ENCODE peak calls at places on chromosomes 13 and 19, in ten cellular contexts. Y is endodermal cell, X is A549, N is HCT116, F is fibroblast of lung, C is GM23338, A is IMR-90, K is coronary artery, T is PC-3, J is spleen. L is an unnamed sample.

GRCh38 chr19:8342316-8342683 is 762 bp downstream of the KANK3 start:
- DNase-seq in T (no peak), K (no peak), X (no peak), Y (peak), F (no peak), A (no peak), N (no peak), J (no peak), C (peak), L (no peak)

GRCh38 chr19:53554804-53555203 is 16.9 kb downstream of the ZNF331 start:
- DNase-seq in A (no peak), C (no peak), F (no peak), J (no peak), Y (no peak), X (no peak), N (no peak), K (no peak), T (no peak), L (no peak)

GRCh38 chr13:99386495-99386894 is 79.3 kb upstream of the GPR183 start:
- DNase-seq in Y (peak), J (no peak), X (no peak), T (no peak), N (no peak), F (no peak), K (peak), A (no peak), C (no peak), L (no peak)

GRCh38 chr19:50555447-50556235 is 12.6 kb downstream of the LRRC4B start:
- DNase-seq in Y (peak), T (no peak), C (peak), J (no peak), F (no peak), X (no peak), A (no peak), N (no peak), K (no peak), L (no peak)

GRCh38 chr13:111399776-111400505 is 79.5 kb downstream of the TEX29 start:
- DNase-seq in X (no peak), Y (peak), F (no peak), A (no peak), K (peak), N (no peak), J (peak), T (no peak), C (no peak), L (no peak)

GRCh38 chr13:48949566-48950506 is 25.9 kb upstream of the FNDC3A start:
- DNase-seq in T (no peak), A (no peak), C (no peak), Y (no peak), K (no peak), N (no peak), X (no peak), J (no peak), F (no peak), L (no peak)

GRCh38 chr13:101544979-101545378 is 92.5 kb downstream of the ITGBL1 start:
- DNase-seq in Y (no peak), N (no peak), X (no peak), C (no peak), T (no peak), K (no peak), F (no peak), J (no peak), A (no peak), L (no peak)

GRCh38 chr19:37855098-37855497 is 51.3 kb downstream of the WDR87 start:
- DNase-seq in N (no peak), C (peak), A (peak), T (no peak), Y (no peak), J (no peak), K (no peak), X (no peak), F (peak), L (no peak)

GRCh38 chr13:73767191-73767741 is 366.9 kb downstream of the KLF12 start:
- DNase-seq in X (no peak), N (no peak), J (no peak), Y (peak), K (no peak), T (no peak), C (peak), F (peak), A (peak), L (peak)

GRCh38 chr19:16027528-16027927 is 48.8 kb upstream of the TPM4 start:
- DNase-seq in K (no peak), X (no peak), Y (no peak), J (no peak), A (no peak), F (no peak), N (no peak), C (no peak), T (no peak), L (no peak)

GRCh38 chr13:40420160-40420740 is 246.2 kb downstream of the FOXO1 start:
- DNase-seq in F (no peak), N (no peak), J (no peak), X (no peak), T (no peak), K (no peak), C (peak), A (no peak), Y (no peak), L (no peak)

GRCh38 chr19:44814517-44814916 is 5.6 kb downstream of the BCAM start:
- DNase-seq in N (no peak), A (no peak), Y (no peak), T (no peak), J (no peak), C (no peak), F (no peak), K (no peak), X (no peak), L (no peak)

GRCh38 chr19:1651061-1651547 is 1.3 kb downstream of the TCF3 start:
- DNase-seq in N (no peak), C (peak), Y (peak), A (peak), X (no peak), J (peak), K (no peak), F (peak), T (no peak), L (peak)

GRCh38 chr19:6185093-6185824 is 49.8 kb downstream of the ACSBG2 start:
- DNase-seq in T (no peak), X (no peak), Y (no peak), A (no peak), J (no peak), K (peak), F (no peak), N (no peak), C (no peak), L (no peak)

GRCh38 chr13:91372813-91373420 is 25.4 kb downstream of the MIR17HG start:
- DNase-seq in J (no peak), T (no peak), K (no peak), F (no peak), Y (no peak), C (no peak), N (no peak), A (no peak), X (no peak), L (no peak)

GRCh38 chr13:41075034-41075433 is 13.7 kb downstream of the WBP4 start:
- DNase-seq in A (peak), J (no peak), T (peak), X (peak), Y (no peak), K (no peak), C (peak), N (no peak), F (peak), L (peak)

GRCh38 chr13:79290595-79291244 is 115.3 kb downstream of the RBM26 start:
- DNase-seq in K (no peak), T (no peak), C (no peak), N (no peak), J (no peak), Y (no peak), A (no peak), F (no peak), X (no peak), L (no peak)

GRCh38 chr19:31110331-31110730 is 238.9 kb downstream of the TSHZ3 start:
- DNase-seq in J (no peak), C (peak), K (no peak), A (peak), X (no peak), F (peak), N (no peak), Y (peak), T (no peak), L (peak)

GRCh38 chr19:33718668-33719259 is 77.9 kb upstream of the KCTD15 start:
- DNase-seq in J (peak), A (no peak), X (no peak), F (no peak), C (no peak), T (no peak), N (no peak), Y (no peak), K (no peak), L (no peak)

GRCh38 chr19:44608391-44608821 is 5.0 kb upstream of the IGSF23 start:
- DNase-seq in X (no peak), J (no peak), K (no peak), Y (no peak), T (peak), A (peak), F (peak), C (no peak), N (no peak), L (peak)

GRCh38 chr19:11324079-11324661 is 15.3 kb downstream of the RAB3D start:
- DNase-seq in N (no peak), K (peak), J (peak), C (no peak), T (peak), X (no peak), A (peak), Y (no peak), F (peak), L (peak)

GRCh38 chr19:5926641-5927438 is 12.8 kb downstream of the CAPS start:
- DNase-seq in T (no peak), F (no peak), J (no peak), N (no peak), A (no peak), K (peak), X (no peak), C (no peak), Y (no peak), L (peak)

GRCh38 chr13:30463820-30464495 is 1.8 kb downstream of the HMGB1 start:
- DNase-seq in A (peak), J (peak), K (peak), N (no peak), C (no peak), F (peak), Y (peak), X (no peak), T (peak), L (peak)

GRCh38 chr19:49807174-49807830 is 5.8 kb downstream of the FUZ start:
- DNase-seq in N (no peak), T (no peak), Y (no peak), C (no peak), J (no peak), X (no peak), F (no peak), A (no peak), K (no peak), L (no peak)

GRCh38 chr19:18322318-18322758 is 538 bp downstream of the LSM4 start:
- DNase-seq in F (peak), J (no peak), Y (peak), X (peak), T (peak), C (peak), A (peak), N (no peak), K (no peak), L (peak)

GRCh38 chr19:43624933-43625332 is 5.5 kb upstream of the ZNF428 start:
- DNase-seq in J (peak), A (peak), X (no peak), N (peak), C (peak), K (no peak), T (no peak), F (no peak), Y (peak), L (no peak)

GRCh38 chr19:46482645-46483044 is 11.3 kb upstream of the PNMA8A start:
- DNase-seq in J (no peak), A (peak), X (no peak), F (peak), Y (no peak), K (no peak), T (no peak), C (no peak), N (no peak), L (no peak)

GRCh38 chr19:16386619-16387240 is 62.1 kb downstream of the KLF2 start:
- DNase-seq in N (peak), X (peak), T (peak), C (peak), F (peak), J (peak), A (peak), Y (peak), K (no peak), L (peak)

GRCh38 chr13:52852444-52852843 is 4.0 kb upstream of the PCDH8 start:
- DNase-seq in T (no peak), F (no peak), N (no peak), A (no peak), Y (no peak), K (no peak), C (no peak), X (no peak), J (no peak), L (no peak)
- H3K27ac ChIP-seq in T (no peak), F (no peak), N (no peak), A (no peak), Y (peak), K (no peak), C (peak), X (no peak), J (no peak), L (no peak)

GRCh38 chr19:4347521-4347920 is 4.2 kb downstream of the MPND start:
- DNase-seq in Y (no peak), X (no peak), N (no peak), A (no peak), K (no peak), C (no peak), J (no peak), T (no peak), F (no peak), L (no peak)

GRCh38 chr19:4342421-4343055 is 824 bp upstream of the MPND start:
- DNase-seq in X (peak), C (peak), T (peak), N (peak), J (peak), A (peak), F (peak), K (peak), Y (peak), L (peak)

GRCh38 chr19:4345656-4346383 is 2.5 kb downstream of the MPND start:
- DNase-seq in J (peak), Y (no peak), F (no peak), C (no peak), N (no peak), K (peak), A (no peak), X (no peak), T (no peak), L (peak)

GRCh38 chr19:4343845-4344713 is 717 bp downstream of the MPND start:
- DNase-seq in C (no peak), T (no peak), K (no peak), A (no peak), Y (no peak), X (no peak), N (no peak), F (no peak), J (peak), L (peak)

DNA sequence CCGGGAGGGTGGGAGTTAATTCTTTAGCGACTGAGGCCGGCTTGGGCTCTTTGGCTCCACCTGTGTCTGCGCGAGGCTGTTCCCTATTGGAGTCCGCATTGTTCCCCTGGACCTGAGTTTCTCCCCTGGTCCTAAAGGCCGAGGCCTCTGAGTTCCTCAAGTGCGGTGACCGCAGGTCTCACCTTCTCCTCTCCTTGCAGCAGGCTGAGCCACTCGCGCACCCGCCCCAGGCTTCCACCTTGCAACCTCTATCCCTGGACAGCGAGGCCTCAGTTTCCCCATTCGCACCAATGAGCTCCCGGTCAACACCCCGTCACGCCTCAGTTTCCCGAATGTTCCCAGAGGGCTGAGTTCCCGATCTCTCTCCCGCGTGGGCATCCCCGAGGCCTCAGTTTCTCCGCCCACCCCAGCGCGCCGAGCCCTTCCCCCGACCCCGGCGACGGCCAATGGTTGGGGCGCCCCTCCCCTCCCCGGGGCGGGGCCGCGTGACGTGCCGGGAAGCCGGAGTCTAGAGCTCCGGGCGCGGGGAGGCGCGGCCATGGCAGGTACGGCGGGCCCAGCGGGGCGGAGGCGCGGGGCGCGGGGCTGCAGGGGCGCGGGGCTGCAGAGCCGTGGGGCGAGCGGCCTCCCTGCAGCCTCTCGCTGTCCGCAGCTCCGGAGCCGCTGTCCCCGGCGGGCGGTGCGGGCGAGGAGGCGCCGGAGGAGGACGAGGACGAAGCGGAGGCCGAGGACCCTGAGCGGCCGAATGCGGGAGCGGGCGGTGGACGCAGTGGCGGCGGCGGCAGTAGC is at the start of gene MPND:
- DNase-seq in C (peak), T (peak), F (peak), Y (peak), A (peak), X (peak), K (peak), N (peak), J (peak), L (peak)
- TF ChIP-seq CTCF in C (peak), T (no peak), F (peak), Y (peak), A (peak), X (no peak), K (no peak), N (no peak), J (no peak), L (peak)

GRCh38 chr19:3668331-3669133 is 31.7 kb downstream of the PIP5K1C start:
- DNase-seq in C (no peak), X (no peak), Y (no peak), T (no peak), N (no peak), J (no peak), A (peak), F (peak), K (no peak), L (peak)

GRCh38 chr19:3669134-3669436 is 31.2 kb downstream of the PIP5K1C start:
- DNase-seq in K (no peak), J (no peak), T (no peak), C (no peak), F (no peak), N (no peak), A (no peak), Y (peak), X (no peak), L (no peak)

GRCh38 chr19:3667037-3667638 is 33.1 kb downstream of the PIP5K1C start:
- DNase-seq in X (no peak), F (no peak), A (no peak), T (no peak), Y (no peak), J (no peak), N (no peak), K (no peak), C (no peak), L (no peak)

GRCh38 chr19:3665681-3666544 is 34.4 kb downstream of the PIP5K1C start:
- DNase-seq in A (no peak), T (peak), Y (peak), J (peak), N (no peak), F (no peak), K (no peak), X (peak), C (peak), L (peak)

DNA sequence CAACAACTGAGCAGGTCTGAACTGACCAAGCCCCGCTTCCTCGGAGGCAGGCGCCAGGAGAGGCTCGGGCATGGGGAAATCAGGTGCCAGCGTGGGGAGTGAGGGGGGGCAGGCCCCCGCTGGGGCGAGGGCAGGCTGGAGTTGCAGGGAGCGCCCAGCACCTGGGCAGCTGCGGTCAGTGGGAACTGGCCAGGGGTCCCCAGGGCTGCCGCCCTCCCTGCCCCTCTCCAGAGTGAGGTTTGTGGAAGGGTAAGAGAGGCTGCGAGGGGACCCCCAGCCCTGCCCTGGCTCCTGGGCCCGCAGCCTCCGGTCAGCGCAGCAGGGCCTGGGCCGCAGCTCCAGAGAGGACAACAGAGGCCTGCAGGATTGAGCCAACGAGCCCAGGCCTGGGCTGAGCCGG is 32.5 kb downstream of the PIP5K1C start:
- DNase-seq in J (no peak), A (no peak), Y (no peak), N (no peak), C (no peak), F (no peak), K (no peak), T (no peak), X (no peak), L (no peak)
- H3K27ac ChIP-seq in J (no peak), A (no peak), Y (peak), N (no peak), C (peak), F (no peak), K (peak), T (no peak), X (no peak), L (peak)

DNA sequence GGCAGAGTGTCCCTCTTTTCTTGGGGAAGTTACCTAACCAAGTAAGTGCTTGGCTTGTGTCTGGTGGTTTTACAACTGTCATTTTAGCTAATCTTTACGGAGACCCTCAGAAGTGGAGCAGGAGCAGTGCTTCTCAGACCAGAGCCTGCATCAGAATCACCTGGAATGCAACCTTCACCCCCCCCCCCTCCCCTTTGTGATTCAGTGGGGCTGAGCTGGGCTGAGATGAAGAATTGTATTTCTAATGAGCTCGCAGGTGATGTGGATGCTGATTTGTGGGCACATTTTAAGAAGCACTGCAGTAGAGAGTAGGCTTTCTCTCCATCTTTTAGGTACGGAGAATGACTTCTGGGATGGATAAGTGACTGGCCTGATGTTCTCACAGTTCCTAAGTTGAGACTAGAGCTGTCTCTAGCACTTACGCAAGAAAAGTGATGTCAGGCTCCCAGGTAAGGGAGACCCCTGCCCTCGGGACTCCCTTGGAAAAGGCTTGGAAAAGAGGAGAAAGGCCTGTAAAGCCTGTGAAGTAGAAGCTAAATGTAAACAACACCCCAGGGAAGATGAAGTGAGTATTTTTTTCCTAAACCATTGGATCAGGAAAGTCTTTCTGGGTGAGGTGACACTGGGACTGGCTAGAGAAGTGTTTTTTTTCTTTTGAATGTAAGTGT is 23.3 kb upstream of the RNF113B start:
- DNase-seq in T (no peak), J (no peak), K (no peak), C (peak), X (no peak), F (no peak), A (no peak), Y (peak), N (no peak), L (no peak)
- TF ChIP-seq CTCF in T (no peak), J (no peak), K (no peak), C (no peak), X (no peak), F (no peak), A (no peak), Y (no peak), N (no peak), L (no peak)

GRCh38 chr19:39126593-39127187 is 1.1 kb downstream of the PAK4 start:
- DNase-seq in T (peak), A (no peak), C (no peak), F (peak), J (no peak), K (peak), X (peak), N (no peak), Y (peak), L (peak)
- H3K27ac ChIP-seq in T (peak), A (no peak), C (no peak), F (peak), J (peak), K (peak), X (peak), N (peak), Y (no peak), L (peak)

GRCh38 chr13:102659168-102659713 is 35.6 kb downstream of the METTL21C start:
- DNase-seq in C (no peak), T (no peak), K (no peak), Y (no peak), X (no peak), F (no peak), J (no peak), A (no peak), N (no peak), L (no peak)

GRCh38 chr13:102651892-102652291 is 43.0 kb downstream of the METTL21C start:
- DNase-seq in N (no peak), F (no peak), T (no peak), C (no peak), J (no peak), K (no peak), A (peak), Y (no peak), X (no peak), L (peak)

GRCh38 chr13:102658678-102659077 is 36.2 kb downstream of the METTL21C start:
- DNase-seq in J (no peak), C (no peak), Y (no peak), F (no peak), T (no peak), N (no peak), K (no peak), A (no peak), X (no peak), L (no peak)

GRCh38 chr13:102654786-102655185 is 40.1 kb downstream of the METTL21C start:
- DNase-seq in N (no peak), T (no peak), A (no peak), X (no peak), K (no peak), F (no peak), C (no peak), J (no peak), Y (no peak), L (no peak)

GRCh38 chr13:102657630-102658029 is 37.2 kb downstream of the METTL21C start:
- DNase-seq in X (peak), A (no peak), K (no peak), N (no peak), T (no peak), F (no peak), C (no peak), J (no peak), Y (no peak), L (no peak)
- TF ChIP-seq CTCF in X (no peak), A (peak), K (no peak), N (no peak), T (peak), F (peak), C (peak), J (no peak), Y (peak), L (no peak)